ENCODE peak calls at places on chromosomes 5 and 9, in eight cellular contexts. Z is lung, W is fibroblast of the aortic adventitia, Y is GM23248, V is neural progenitor cell, J is Caco-2, N is skeletal muscle cell, D is thoracic aorta. B is an unnamed sample.

GRCh38 chr9:87959916-87960581 is 14.3 kb downstream of the CDK20 start:
- DNase-seq in N (no peak), V (no peak), W (peak), J (peak), Y (no peak), Z (no peak), D (no peak), B (no peak)

GRCh38 chr9:19387317-19387716 is 7.3 kb upstream of the RPS6 start:
- DNase-seq in Z (no peak), V (no peak), D (no peak), J (no peak), N (no peak), Y (no peak), W (peak), B (no peak)

GRCh38 chr9:9615086-9615485 is 997.7 kb downstream of the PTPRD start:
- DNase-seq in D (no peak), N (no peak), V (no peak), W (no peak), Y (no peak), J (no peak), Z (no peak), B (no peak)

GRCh38 chr5:431001-431710 is 11.8 kb upstream of the EXOC3 start:
- DNase-seq in J (peak), W (peak), D (no peak), Y (peak), V (peak), Z (no peak), N (no peak), B (no peak)

GRCh38 chr5:54455413-54456157 is at the start of gene HSPB3:
- DNase-seq in V (no peak), Y (peak), D (no peak), J (no peak), Z (no peak), N (peak), W (peak), B (no peak)

GRCh38 chr5:135092476-135092875 is 58.4 kb upstream of the PITX1 start:
- DNase-seq in Y (no peak), W (no peak), D (no peak), N (no peak), J (no peak), V (peak), Z (no peak), B (no peak)

GRCh38 chr5:14871084-14871572 is 450 bp downstream of the ANKH start:
- DNase-seq in D (no peak), J (no peak), Z (peak), N (no peak), V (peak), W (no peak), Y (peak), B (no peak)

GRCh38 chr9:84804948-84805694 is 135.6 kb downstream of the NTRK2 start:
- DNase-seq in Z (no peak), J (no peak), W (peak), V (no peak), Y (no peak), D (no peak), N (no peak), B (no peak)

GRCh38 chr5:150172147-150172546 is 5.6 kb downstream of the CDX1 start:
- DNase-seq in J (no peak), Z (no peak), Y (peak), V (no peak), D (no peak), W (peak), N (no peak), B (no peak)

GRCh38 chr9:138073808-138074207 is 196.2 kb downstream of the CACNA1B start:
- DNase-seq in V (no peak), W (no peak), N (no peak), J (no peak), Y (no peak), D (no peak), Z (no peak), B (no peak)

GRCh38 chr9:91773166-91773565 is 176.9 kb downstream of the ROR2 start:
- DNase-seq in J (no peak), D (no peak), Y (no peak), V (no peak), W (no peak), Z (no peak), N (no peak), B (no peak)

GRCh38 chr5:6748142-6748541 is 34.9 kb downstream of the TENT4A start:
- DNase-seq in N (no peak), V (no peak), W (no peak), D (no peak), J (no peak), Z (no peak), Y (no peak), B (no peak)

GRCh38 chr9:113781381-113781780 is 94.7 kb upstream of the ZNF618 start:
- DNase-seq in V (no peak), J (no peak), N (no peak), D (no peak), W (no peak), Z (no peak), Y (no peak), B (no peak)

GRCh38 chr9:98794802-98795201 is 1.6 kb downstream of the ANKS6 start:
- DNase-seq in V (no peak), N (no peak), J (no peak), D (no peak), W (no peak), Z (no peak), Y (no peak), B (no peak)

GRCh38 chr9:89821081-89821480 is 216.3 kb downstream of the GADD45G start:
- DNase-seq in N (no peak), J (no peak), Z (no peak), D (no peak), V (peak), Y (no peak), W (no peak), B (no peak)

GRCh38 chr5:5659066-5659465 is 236.6 kb downstream of the ICE1 start:
- DNase-seq in Y (no peak), Z (no peak), W (no peak), J (no peak), V (no peak), N (no peak), D (no peak), B (no peak)

GRCh38 chr9:105206821-105207699 is 37.4 kb upstream of the SLC44A1 start:
- DNase-seq in Y (peak), W (peak), Z (no peak), J (no peak), D (no peak), V (no peak), N (peak), B (no peak)

GRCh38 chr9:84671651-84672467 is 2.3 kb downstream of the NTRK2 start:
- DNase-seq in Z (no peak), D (no peak), N (no peak), Y (no peak), W (no peak), V (no peak), J (no peak), B (no peak)

DNA sequence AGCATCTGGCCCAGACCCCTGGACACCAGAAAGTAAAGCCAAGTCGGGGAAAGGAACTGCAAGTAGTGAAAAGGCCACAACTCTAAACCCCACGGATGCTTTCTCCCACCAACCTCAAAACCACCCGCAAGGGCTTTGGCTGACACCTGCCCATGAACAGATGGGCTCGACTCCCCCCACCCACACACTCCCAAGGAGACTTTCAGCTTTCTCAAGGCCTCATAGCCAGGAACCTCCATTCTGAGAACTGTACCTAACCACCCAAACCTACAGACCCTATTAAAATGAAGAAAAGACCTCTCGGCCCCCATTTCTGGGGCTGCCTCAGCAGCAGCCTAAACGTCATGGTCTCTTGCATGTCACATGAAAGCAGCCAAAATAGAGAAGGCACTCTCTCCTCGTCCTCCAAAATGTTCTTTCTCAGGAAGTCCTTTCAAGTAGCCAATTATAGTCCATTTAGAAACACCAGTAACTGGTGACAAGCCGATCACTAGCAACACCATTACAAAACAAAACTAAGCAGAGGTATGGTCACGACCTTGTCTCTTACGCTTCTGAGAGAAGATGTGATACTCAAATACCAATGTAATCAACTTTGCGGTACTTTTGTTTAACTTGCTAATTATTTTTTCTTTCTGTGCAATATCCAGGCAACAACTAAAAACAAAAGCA is 2.9 kb downstream of the B4GALT1 start:
- DNase-seq in D (no peak), V (no peak), Y (peak), N (no peak), Z (no peak), W (peak), J (no peak), B (peak)
- H3K4me3 ChIP-seq in D (peak), V (no peak), Y (peak), N (peak), Z (peak), W (peak), J (no peak), B (no peak)

DNA sequence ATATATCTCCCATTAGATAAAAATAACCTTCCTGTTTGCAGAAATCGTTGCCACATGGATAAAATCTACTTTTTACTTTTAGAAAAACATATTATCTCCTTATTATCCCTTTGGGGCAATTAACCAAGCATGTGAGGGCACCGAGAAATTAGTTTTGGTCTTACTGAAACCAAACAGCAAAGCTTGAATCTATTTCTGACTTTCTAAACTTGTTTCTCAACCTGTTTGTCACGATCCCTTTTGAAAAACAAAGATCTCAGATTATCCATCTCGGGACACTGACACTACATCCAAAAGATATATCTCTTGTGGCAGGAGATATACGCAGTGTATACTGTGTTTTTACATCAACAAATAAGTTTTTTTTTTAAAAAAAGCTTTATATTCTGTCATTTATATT is 2.3 kb downstream of the TUT7 start:
- DNase-seq in N (no peak), W (no peak), D (no peak), Y (no peak), V (no peak), J (no peak), Z (no peak), B (no peak)
- H3K4me3 ChIP-seq in N (peak), W (peak), D (peak), Y (peak), V (no peak), J (no peak), Z (no peak), B (no peak)

GRCh38 chr5:141514330-141515111 is 25.6 kb downstream of the PCDHGC5 start:
- DNase-seq in D (no peak), J (peak), Z (no peak), N (no peak), W (peak), Y (peak), V (peak), B (no peak)
- H3K4me3 ChIP-seq in D (peak), J (no peak), Z (no peak), N (peak), W (peak), Y (peak), V (peak), B (no peak)

DNA sequence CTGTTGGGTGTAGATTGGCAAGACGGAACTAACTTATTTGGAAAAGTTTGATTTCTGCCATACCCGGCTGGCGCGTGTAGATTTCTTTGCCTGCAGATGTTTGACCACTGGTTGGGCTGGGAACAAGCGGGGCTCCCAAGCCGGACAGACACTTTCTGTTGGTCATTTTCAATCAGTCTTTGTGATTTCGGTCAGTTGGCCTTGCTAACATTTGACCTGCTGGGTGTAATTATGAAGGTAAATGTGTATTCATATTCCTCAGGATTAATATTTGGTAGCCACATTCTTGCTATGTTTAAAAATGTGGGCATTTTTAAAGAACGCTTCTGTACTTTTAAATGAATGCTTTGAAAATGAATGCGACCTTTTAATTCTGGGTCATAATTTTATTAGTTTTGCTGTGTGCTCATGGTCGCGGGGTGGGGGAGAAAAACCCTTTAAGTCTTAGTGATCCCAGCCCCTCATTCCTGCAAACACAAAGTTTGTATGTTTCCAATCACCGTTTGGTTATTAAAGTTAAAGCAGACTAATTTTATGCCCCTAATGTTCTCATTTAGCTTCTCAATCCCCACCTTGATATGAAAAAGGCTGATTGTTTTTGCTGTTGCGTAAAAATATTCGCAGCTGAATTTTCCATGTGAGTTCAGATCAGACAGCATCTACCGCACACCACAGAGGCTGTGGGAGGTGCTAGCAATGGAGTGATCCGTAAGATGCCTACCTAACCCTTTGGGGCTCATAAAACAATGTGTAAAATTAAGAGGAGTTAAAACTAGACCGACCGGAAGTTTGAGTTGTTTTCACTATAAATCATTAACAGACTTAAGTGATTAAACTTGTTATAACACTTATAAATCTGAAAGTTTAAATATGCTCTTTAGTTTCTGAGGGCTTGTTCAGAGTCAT is 1.5 kb downstream of the RASGRF2 start:
- DNase-seq in W (no peak), V (peak), J (no peak), D (no peak), Z (no peak), N (no peak), Y (no peak), B (no peak)
- H3K4me3 ChIP-seq in W (no peak), V (peak), J (peak), D (peak), Z (peak), N (peak), Y (no peak), B (no peak)